ENCODE peak calls at places on chromosomes 3 and 15, in six cellular contexts. Y is cardiac fibroblast, U is MM.1S, B is neural progenitor cell, M is right lobe of liver, L is aorta. S is an unnamed sample.

GRCh38 chr3:28590216-28590615 is 241.6 kb upstream of the AZI2 start:
- DNase-seq in Y (peak; percentile 10), U (no peak), B (no peak), M (no peak), L (no peak), S (no peak)

GRCh38 chr3:197522881-197523342 is 32.9 kb downstream of the BDH1 start:
- DNase-seq in Y (peak; percentile 58), U (no peak), B (no peak), M (no peak), L (no peak), S (no peak)

GRCh38 chr3:126983653-126984390 is 907 bp downstream of the PLXNA1 start:
- DNase-seq in Y (peak; percentile 36), U (no peak), B (peak; percentile 84), M (no peak), L (no peak), S (peak; percentile 45)

GRCh38 chr3:7506606-7507180 is 645.8 kb downstream of the GRM7 start:
- DNase-seq in Y (peak; percentile 15), U (no peak), B (no peak), M (no peak), L (no peak), S (no peak)

GRCh38 chr3:98839846-98840245 is 61.6 kb downstream of the DCBLD2 start:
- DNase-seq in Y (peak; percentile 47), U (no peak), B (no peak), M (no peak), L (no peak), S (no peak)

GRCh38 chr15:65731926-65732325 is 60.2 kb downstream of the DENND4A start:
- DNase-seq in Y (peak; percentile 35), U (no peak), B (no peak), M (no peak), L (no peak), S (no peak)

GRCh38 chr3:149352556-149352955 is 19.1 kb upstream of the TM4SF18 start:
- DNase-seq in Y (peak; percentile 82), U (peak; percentile 56), B (peak; percentile 71), M (peak; percentile 72), L (peak; percentile 66), S (peak; percentile 32)

GRCh38 chr3:88113311-88114162 is 36.2 kb upstream of the C3orf38 start:
- DNase-seq in Y (peak; percentile 86), U (peak; percentile 70), B (peak; percentile 77), M (peak; percentile 49), L (no peak), S (peak; percentile 18)

GRCh38 chr3:63048365-63048764 is 173.1 kb upstream of the CADPS start:
- DNase-seq in Y (no peak), U (no peak), B (no peak), M (no peak), L (no peak), S (no peak)

GRCh38 chr3:67113802-67114407 is 115.8 kb downstream of the KBTBD8 start:
- DNase-seq in Y (peak; percentile 91), U (peak; percentile 83), B (peak; percentile 92), M (peak; percentile 78), L (peak; percentile 77), S (peak; percentile 28)

GRCh38 chr3:79960594-79960993 is 192.8 kb upstream of the ROBO1 start:
- DNase-seq in Y (peak; percentile 20), U (no peak), B (no peak), M (no peak), L (no peak), S (no peak)

GRCh38 chr15:64216722-64217428 is 54.1 kb upstream of the PPIB start:
- DNase-seq in Y (peak; percentile 6), U (no peak), B (no peak), M (peak; percentile 80), L (no peak), S (no peak)

GRCh38 chr15:63560741-63561448 is 36.3 kb upstream of the FBXL22 start:
- DNase-seq in Y (no peak), U (no peak), B (peak; percentile 11), M (no peak), L (no peak), S (no peak)

GRCh38 chr3:134320749-134321148 is 53.5 kb downstream of the AMOTL2 start:
- DNase-seq in Y (no peak), U (no peak), B (no peak), M (no peak), L (no peak), S (no peak)

GRCh38 chr3:40166997-40167396 is 142.5 kb upstream of the EIF1B start:
- DNase-seq in Y (no peak), U (no peak), B (peak; percentile 6), M (no peak), L (no peak), S (no peak)

GRCh38 chr15:41583795-41584194 is 24.8 kb downstream of the TYRO3 start:
- DNase-seq in Y (no peak), U (peak; percentile 86), B (no peak), M (no peak), L (no peak), S (no peak)

GRCh38 chr15:41585140-41586047 is 26.4 kb downstream of the TYRO3 start:
- DNase-seq in Y (peak; percentile 65), U (no peak), B (peak; percentile 69), M (peak; percentile 60), L (peak; percentile 72), S (peak; percentile 56)

GRCh38 chr15:41581110-41581509 is 22.1 kb downstream of the TYRO3 start:
- DNase-seq in Y (peak; percentile 22), U (peak; percentile 14), B (no peak), M (no peak), L (no peak), S (no peak)

GRCh38 chr15:41578736-41579383 is 19.8 kb downstream of the TYRO3 start:
- DNase-seq in Y (no peak), U (no peak), B (no peak), M (no peak), L (no peak), S (no peak)

DNA sequence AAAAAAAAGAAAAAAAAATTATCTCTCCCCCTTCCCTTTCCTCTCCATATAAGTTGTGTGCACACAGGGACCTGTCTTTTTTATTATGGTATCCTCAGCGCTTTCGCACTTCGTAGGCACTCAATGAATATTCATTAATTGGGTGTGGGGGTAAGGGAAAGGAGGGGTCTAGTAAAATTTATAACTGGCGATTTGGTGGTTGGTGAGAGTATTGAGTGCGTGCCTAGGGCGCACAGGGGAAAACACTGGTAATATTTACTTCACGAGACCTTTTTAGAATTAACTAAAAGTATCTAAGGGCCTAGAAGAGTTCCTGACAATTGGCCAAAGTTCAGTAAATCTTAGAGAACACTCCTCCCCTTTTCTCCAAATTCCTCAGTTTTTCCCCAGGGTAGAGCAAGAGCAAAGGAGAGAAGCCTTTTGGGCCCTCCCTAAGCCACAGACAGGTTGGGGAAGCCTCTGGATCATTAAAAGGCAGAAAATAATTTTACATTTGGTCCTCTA is 25.7 kb downstream of the TYRO3 start:
- DNase-seq in Y (no peak), U (no peak), B (no peak), M (no peak), L (no peak), S (no peak)
- H3K4me3 ChIP-seq in Y (no peak overlapping the region), U (no peak overlapping the region), B (peak overlapping the region; percentile 40), M (peak overlapping the region; percentile 57), L (no peak overlapping the region), S (peak overlapping the region; percentile 45)

GRCh38 chr3:5185093-5185673 is 2.3 kb upstream of the EDEM1 start:
- DNase-seq in Y (no peak), U (peak; percentile 57), B (no peak), M (no peak), L (no peak), S (no peak)

GRCh38 chr3:5187152-5187919 is at the start of gene EDEM1:
- DNase-seq in Y (peak; percentile 95), U (peak; percentile 95), B (peak; percentile 92), M (peak; percentile 98), L (peak; percentile 97), S (peak; percentile 91)

GRCh38 chr3:5186854-5187151 is 704 bp upstream of the EDEM1 start:
- DNase-seq in Y (peak; percentile 55), U (no peak), B (peak; percentile 36), M (no peak), L (no peak), S (no peak)

GRCh38 chr3:5186089-5186853 is 1.2 kb upstream of the EDEM1 start:
- DNase-seq in Y (no peak), U (peak; percentile 45), B (no peak), M (no peak), L (no peak), S (no peak)

GRCh38 chr3:5181479-5182141 is 5.9 kb upstream of the EDEM1 start:
- DNase-seq in Y (no peak), U (peak; percentile 95), B (no peak), M (no peak), L (no peak), S (no peak)
- H3K4me3 ChIP-seq in Y (no peak overlapping the region), U (peak overlapping the region; percentile 36), B (no peak overlapping the region), M (no peak overlapping the region), L (no peak overlapping the region), S (no peak overlapping the region)

DNA sequence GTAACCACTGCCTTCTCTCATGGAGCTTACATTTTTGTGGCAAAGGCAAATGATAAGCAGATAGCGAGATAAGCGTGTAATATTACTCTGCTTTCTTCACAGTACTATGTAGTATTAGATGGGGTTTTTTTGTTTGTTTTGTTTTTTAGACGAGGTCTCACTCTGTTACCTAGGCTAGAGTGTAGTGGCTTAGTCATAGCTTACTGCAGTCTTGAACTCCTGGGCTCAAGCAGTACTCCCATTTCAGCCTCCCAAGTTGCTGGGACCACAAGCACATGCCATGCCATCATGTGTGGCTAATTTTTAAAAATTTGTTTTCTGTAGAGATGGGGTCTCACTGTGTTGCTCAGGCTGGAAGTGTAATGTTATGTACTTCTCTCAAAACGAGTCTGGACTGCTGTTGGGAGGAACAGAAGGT is 22.9 kb downstream of the MBNL1 start:
- DNase-seq in Y (no peak), U (no peak), B (no peak), M (no peak), L (no peak), S (no peak)
- H3K4me3 ChIP-seq in Y (no peak overlapping the region), U (no peak overlapping the region), B (no peak overlapping the region), M (no peak overlapping the region), L (no peak overlapping the region), S (no peak overlapping the region)

GRCh38 chr15:51134416-51135199 is 39.9 kb upstream of the TNFAIP8L3 start:
- DNase-seq in Y (no peak), U (no peak), B (no peak), M (no peak), L (no peak), S (no peak)

GRCh38 chr15:51130344-51130743 is 35.6 kb upstream of the TNFAIP8L3 start:
- DNase-seq in Y (no peak), U (no peak), B (no peak), M (no peak), L (no peak), S (no peak)

GRCh38 chr15:51131596-51132290 is 37.0 kb upstream of the TNFAIP8L3 start:
- DNase-seq in Y (peak; percentile 40), U (no peak), B (no peak), M (no peak), L (no peak), S (no peak)

GRCh38 chr15:51133140-51133630 is 38.5 kb upstream of the TNFAIP8L3 start:
- DNase-seq in Y (no peak), U (no peak), B (no peak), M (no peak), L (no peak), S (no peak)

GRCh38 chr15:51132384-51133139 is 37.9 kb upstream of the TNFAIP8L3 start:
- DNase-seq in Y (peak; percentile 100), U (no peak), B (peak; percentile 61), M (no peak), L (peak; percentile 69), S (peak; percentile 56)
- H3K4me3 ChIP-seq in Y (no peak overlapping the region), U (no peak overlapping the region), B (no peak overlapping the region), M (no peak overlapping the region), L (no peak overlapping the region), S (no peak overlapping the region)

S was measured in uterus.